ENCODE peak calls at places on chromosomes 11 and 22, in six cellular contexts. B is Peyer's patch, Z is endothelial cell of umbilical vein, Y is pancreas, S is GM13977, W is glutamatergic neuron. H is an unnamed sample.

GRCh38 chr22:19361501-19362103 is 69.9 kb downstream of the HIRA start:
- DNase-seq in Y (no peak), B (peak), S (peak), Z (no peak), W (no peak), H (no peak)

GRCh38 chr11:125229006-125229405 is 64.5 kb downstream of the PKNOX2 start:
- DNase-seq in W (no peak), Y (no peak), B (no peak), S (no peak), Z (no peak), H (no peak)

GRCh38 chr22:23849009-23850006 is 8.4 kb upstream of the SLC2A11 start:
- DNase-seq in S (peak), Y (peak), B (peak), W (peak), Z (peak), H (peak)

GRCh38 chr11:65793625-65794400 is 7.0 kb downstream of the OVOL1 start:
- DNase-seq in S (no peak), B (no peak), W (no peak), Y (no peak), Z (no peak), H (peak)

GRCh38 chr11:117950320-117950719 is 21.1 kb upstream of the TMPRSS13 start:
- DNase-seq in Z (no peak), Y (no peak), W (no peak), B (peak), S (peak), H (no peak)

GRCh38 chr11:120722539-120722938 is 211.0 kb downstream of the GRIK4 start:
- DNase-seq in S (no peak), B (no peak), W (no peak), Y (no peak), Z (no peak), H (no peak)

GRCh38 chr22:37018815-37019308 is 385 bp downstream of the TST start:
- DNase-seq in S (no peak), Z (peak), Y (peak), W (peak), B (peak), H (peak)

GRCh38 chr11:15720460-15720859 is 605.7 kb downstream of the INSC start:
- DNase-seq in Z (no peak), S (no peak), W (peak), B (no peak), Y (no peak), H (no peak)

GRCh38 chr11:114209343-114209742 is 86.9 kb upstream of the NNMT start:
- DNase-seq in W (no peak), S (no peak), Y (no peak), Z (no peak), B (no peak), H (no peak)

GRCh38 chr11:12860827-12861226 is 148.3 kb upstream of the RASSF10 start:
- DNase-seq in B (no peak), S (no peak), W (no peak), Y (no peak), Z (no peak), H (no peak)

GRCh38 chr11:61359541-61359940 is 2.1 kb downstream of the CYB561A3 start:
- DNase-seq in Z (peak), Y (no peak), S (no peak), B (no peak), W (no peak), H (peak)

GRCh38 chr11:58179648-58180047 is 9.2 kb upstream of the OR9Q2 start:
- DNase-seq in W (no peak), S (no peak), B (no peak), Z (no peak), Y (peak), H (no peak)

GRCh38 chr22:17115311-17115710 is 5.8 kb downstream of the TMEM121B start:
- DNase-seq in S (no peak), B (no peak), W (no peak), Z (no peak), Y (no peak), H (no peak)

GRCh38 chr11:86403458-86403857 is 28.8 kb downstream of the CCDC81 start:
- DNase-seq in B (no peak), Y (no peak), S (no peak), W (no peak), Z (no peak), H (no peak)

GRCh38 chr11:86414032-86414431 is 39.3 kb downstream of the CCDC81 start:
- DNase-seq in B (no peak), Y (no peak), Z (no peak), W (no peak), S (no peak), H (no peak)

GRCh38 chr11:86408845-86409244 is 34.2 kb downstream of the CCDC81 start:
- DNase-seq in B (no peak), Y (no peak), W (no peak), S (no peak), Z (no peak), H (no peak)
- TF ChIP-seq CTCF in B (no peak), Y (no peak), W (no peak), S (no peak), Z (peak), H (no peak)

GRCh38 chr22:29798801-29799200 is 31.6 kb downstream of the UQCR10 start:
- DNase-seq in S (no peak), Y (no peak), W (no peak), Z (no peak), B (no peak), H (no peak)

GRCh38 chr22:29798318-29798717 is 31.1 kb downstream of the UQCR10 start:
- DNase-seq in Y (no peak), B (no peak), S (peak), Z (no peak), W (no peak), H (no peak)

GRCh38 chr22:29801153-29801552 is 34.0 kb downstream of the UQCR10 start:
- DNase-seq in S (no peak), B (no peak), W (no peak), Z (no peak), Y (no peak), H (no peak)

GRCh38 chr22:29797351-29797750 is 30.2 kb downstream of the UQCR10 start:
- DNase-seq in W (no peak), S (peak), B (no peak), Y (no peak), Z (no peak), H (no peak)

GRCh38 chr22:29799217-29799680 is 32.1 kb downstream of the UQCR10 start:
- DNase-seq in Y (peak), Z (peak), B (peak), W (no peak), S (no peak), H (peak)
- TF ChIP-seq CTCF in Y (no peak), Z (no peak), B (no peak), W (no peak), S (no peak), H (no peak)

DNA sequence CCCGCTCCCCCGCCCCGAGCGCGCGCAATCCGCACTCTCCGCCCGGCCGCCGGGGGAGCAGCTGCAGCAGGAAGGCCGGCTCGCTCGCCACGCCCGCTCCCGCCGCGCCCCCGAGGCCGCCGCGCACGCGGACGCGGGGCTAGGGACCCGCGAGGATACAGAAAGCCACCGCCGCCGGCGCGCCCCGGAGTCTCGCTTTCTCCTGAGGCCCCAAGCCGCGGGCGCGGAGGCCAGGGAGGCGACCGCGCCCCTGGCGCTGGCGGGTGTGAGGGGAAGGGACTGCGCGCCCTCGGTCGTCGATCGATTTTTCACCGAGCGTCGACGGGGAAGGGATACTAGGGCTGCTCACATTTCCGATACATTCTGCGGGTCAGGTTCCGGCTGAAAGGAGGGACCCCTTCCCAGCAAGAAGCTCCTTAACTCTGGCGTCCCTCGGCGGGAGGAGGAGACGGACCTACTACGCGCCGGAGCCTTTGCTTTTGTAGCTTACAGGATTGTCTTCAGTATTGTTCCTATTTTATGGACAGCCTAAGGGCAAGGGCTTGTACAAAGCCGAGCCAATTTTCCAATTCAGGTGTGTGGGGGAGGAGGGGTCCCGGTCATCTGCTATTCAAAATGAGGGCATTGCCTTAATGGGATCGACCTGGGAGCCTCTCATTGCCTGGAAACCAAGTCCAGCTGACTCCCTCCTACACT is 416 bp upstream of the GAB2 start:
- DNase-seq in S (peak), B (peak), Z (peak), Y (peak), W (peak), H (peak)
- TF ChIP-seq CTCF in S (peak), B (no peak), Z (no peak), Y (no peak), W (no peak), H (no peak)

GRCh38 chr22:45159652-45160462 is 3.9 kb upstream of the NUP50 start:
- DNase-seq in Z (peak), W (no peak), Y (no peak), B (no peak), S (no peak), H (peak)
- TF ChIP-seq CTCF in Z (no peak), W (no peak), Y (no peak), B (no peak), S (no peak), H (no peak)